ENCODE peak calls at places on chromosomes 6 and 20, in four cellular contexts. J, M, I and T are unnamed samples.

GRCh38 chr6:151038616-151039015 is 173.1 kb downstream of the MTHFD1L start:
- DNase-seq in J (no peak), M (no peak), I (no peak), T (no peak)

GRCh38 chr6:144220031-144220790 is 64.9 kb upstream of the UTRN start:
- DNase-seq in J (no peak), M (no peak), I (no peak), T (no peak)

GRCh38 chr20:53805895-53806384 is 212.3 kb upstream of the ZNF217 start:
- DNase-seq in J (no peak), M (no peak), I (no peak), T (no peak)

GRCh38 chr20:41003143-41003932 is 25.3 kb upstream of the TOP1 start:
- DNase-seq in J (no peak), M (peak), I (peak), T (peak)

GRCh38 chr6:107663308-107663707 is 160.8 kb downstream of the SCML4 start:
- DNase-seq in J (no peak), M (no peak), I (no peak), T (no peak)

GRCh38 chr20:64105846-64106434 is 1.4 kb downstream of the NPBWR2 start:
- DNase-seq in J (no peak), M (no peak), I (no peak), T (no peak)

GRCh38 chr6:9842004-9842720 is 572.7 kb downstream of the TFAP2A start:
- DNase-seq in J (no peak), M (no peak), I (no peak), T (no peak)

GRCh38 chr6:158219229-158219628 is 51.1 kb downstream of the GTF2H5 start:
- DNase-seq in J (no peak), M (no peak), I (peak), T (peak)

GRCh38 chr6:168359794-168360193 is 40.2 kb upstream of the DACT2 start:
- DNase-seq in J (no peak), M (no peak), I (no peak), T (no peak)

GRCh38 chr6:30260036-30260504 is 46.9 kb upstream of the TRIM26 start:
- DNase-seq in J (peak), M (peak), I (no peak), T (no peak)

GRCh38 chr20:2741463-2741862 is 48.9 kb downstream of the EBF4 start:
- DNase-seq in J (no peak), M (peak), I (peak), T (no peak)

GRCh38 chr20:63023836-63024571 is 17.2 kb upstream of the BHLHE23 start:
- DNase-seq in J (no peak), M (no peak), I (no peak), T (no peak)

GRCh38 chr6:126600258-126600916 is 260.5 kb downstream of the CENPW start:
- DNase-seq in J (no peak), M (no peak), I (no peak), T (no peak)

GRCh38 chr6:22727709-22728108 is 158.3 kb downstream of the HDGFL1 start:
- DNase-seq in J (no peak), M (no peak), I (no peak), T (no peak)

GRCh38 chr6:128307671-128308070 is 212.7 kb downstream of the PTPRK start:
- DNase-seq in J (no peak), M (no peak), I (no peak), T (no peak)

GRCh38 chr6:142523485-142523884 is 221.7 kb downstream of the ADGRG6 start:
- DNase-seq in J (no peak), M (no peak), I (no peak), T (no peak)

GRCh38 chr6:47126647-47127339 is 84.7 kb upstream of the ADGRF1 start:
- DNase-seq in J (no peak), M (no peak), I (no peak), T (no peak)

GRCh38 chr20:57508381-57508780 is 16.6 kb downstream of the CTCFL start:
- DNase-seq in J (peak), M (no peak), I (no peak), T (no peak)

GRCh38 chr6:113623124-113623523 is 234.0 kb upstream of the MARCKS start:
- DNase-seq in J (no peak), M (no peak), I (no peak), T (no peak)

GRCh38 chr20:48772183-48772976 is 55.4 kb downstream of the PREX1 start:
- DNase-seq in J (no peak), M (no peak), I (peak), T (peak)

GRCh38 chr6:131657630-131658111 is 20.6 kb downstream of the ENPP3 start:
- DNase-seq in J (no peak), M (no peak), I (no peak), T (peak)